ENCODE peak calls at places on chromosomes 5 and 9, in seven cellular contexts. M is HCT116, Y is SK-N-SH, W is HepG2, Q is H1, Z is K562, A is GM12878. V is an unnamed sample.
A peak's percentile ranks its signal among the peaks of the same experiment; 100 is the strongest.

GRCh38 chr9:135616621-135617537 is 22.5 kb downstream of the GLT6D1 start:
- DNase-seq in M (no peak), Y (peak; percentile 23), W (no peak), Q (no peak), Z (no peak), A (no peak), V (no peak)

GRCh38 chr5:36915653-36916052 is 39.1 kb downstream of the NIPBL start:
- DNase-seq in M (no peak), Y (no peak), W (no peak), Q (no peak), Z (no peak), A (no peak), V (no peak)

GRCh38 chr5:18433336-18433735 is 799.1 kb downstream of the TAF11L14 start:
- DNase-seq in M (no peak), Y (peak; percentile 1), W (no peak), Q (no peak), Z (no peak), A (no peak), V (no peak)

GRCh38 chr5:90345684-90346083 is 63.9 kb downstream of the CETN3 start:
- DNase-seq in M (no peak), Y (no peak), W (no peak), Q (no peak), Z (no peak), A (no peak), V (no peak)

GRCh38 chr5:61052870-61053269 is 107.9 kb downstream of the NDUFAF2 start:
- DNase-seq in M (peak; percentile 93), Y (no peak), W (peak; percentile 54), Q (no peak), Z (no peak), A (no peak), V (no peak)

GRCh38 chr5:172175263-172175719 is 12.7 kb downstream of the STK10 start:
- DNase-seq in M (no peak), Y (no peak), W (peak; percentile 25), Q (no peak), Z (peak; percentile 39), A (peak; percentile 75), V (no peak)

GRCh38 chr9:126301985-126302603 is 24.5 kb upstream of the MVB12B start:
- DNase-seq in M (peak; percentile 65), Y (peak; percentile 77), W (peak; percentile 69), Q (peak; percentile 31), Z (peak; percentile 61), A (no peak), V (peak; percentile 63)

GRCh38 chr9:80839821-80840670 is 849.3 kb downstream of the TLE1 start:
- DNase-seq in M (no peak), Y (no peak), W (no peak), Q (no peak), Z (no peak), A (no peak), V (no peak)

GRCh38 chr5:71533614-71534013 is 53.5 kb upstream of the MCCC2 start:
- DNase-seq in M (peak; percentile 15), Y (no peak), W (no peak), Q (no peak), Z (no peak), A (peak; percentile 33), V (no peak)

GRCh38 chr5:124808842-124809268 is 62.4 kb upstream of the ZNF608 start:
- DNase-seq in M (no peak), Y (no peak), W (no peak), Q (no peak), Z (peak; percentile 29), A (no peak), V (no peak)

GRCh38 chr5:138706655-138707480 is 46.4 kb upstream of the CTNNA1 start:
- DNase-seq in M (no peak), Y (no peak), W (no peak), Q (no peak), Z (no peak), A (no peak), V (no peak)

GRCh38 chr5:22258139-22258538 is 595.0 kb downstream of the CDH12 start:
- DNase-seq in M (no peak), Y (no peak), W (no peak), Q (no peak), Z (no peak), A (no peak), V (peak; percentile 28)

GRCh38 chr5:115374057-115374775 is 77.8 kb upstream of the CCDC112 start:
- DNase-seq in M (no peak), Y (no peak), W (no peak), Q (no peak), Z (no peak), A (no peak), V (no peak)

GRCh38 chr9:133429216-133429613 is 7.0 kb downstream of the ADAMTS13 start:
- DNase-seq in M (no peak), Y (no peak), W (no peak), Q (no peak), Z (no peak), A (no peak), V (no peak)

GRCh38 chr5:67305401-67305800 is 108.8 kb upstream of the CD180 start:
- DNase-seq in M (no peak), Y (no peak), W (no peak), Q (no peak), Z (no peak), A (no peak), V (no peak)

GRCh38 chr5:67308988-67309688 is 112.5 kb upstream of the CD180 start:
- DNase-seq in M (no peak), Y (no peak), W (no peak), Q (no peak), Z (no peak), A (no peak), V (no peak)

GRCh38 chr5:67306997-67307580 is 110.5 kb upstream of the CD180 start:
- DNase-seq in M (no peak), Y (no peak), W (no peak), Q (no peak), Z (no peak), A (no peak), V (no peak)

GRCh38 chr5:67303356-67303755 is 106.8 kb upstream of the CD180 start:
- DNase-seq in M (no peak), Y (no peak), W (no peak), Q (no peak), Z (no peak), A (no peak), V (no peak)

DNA sequence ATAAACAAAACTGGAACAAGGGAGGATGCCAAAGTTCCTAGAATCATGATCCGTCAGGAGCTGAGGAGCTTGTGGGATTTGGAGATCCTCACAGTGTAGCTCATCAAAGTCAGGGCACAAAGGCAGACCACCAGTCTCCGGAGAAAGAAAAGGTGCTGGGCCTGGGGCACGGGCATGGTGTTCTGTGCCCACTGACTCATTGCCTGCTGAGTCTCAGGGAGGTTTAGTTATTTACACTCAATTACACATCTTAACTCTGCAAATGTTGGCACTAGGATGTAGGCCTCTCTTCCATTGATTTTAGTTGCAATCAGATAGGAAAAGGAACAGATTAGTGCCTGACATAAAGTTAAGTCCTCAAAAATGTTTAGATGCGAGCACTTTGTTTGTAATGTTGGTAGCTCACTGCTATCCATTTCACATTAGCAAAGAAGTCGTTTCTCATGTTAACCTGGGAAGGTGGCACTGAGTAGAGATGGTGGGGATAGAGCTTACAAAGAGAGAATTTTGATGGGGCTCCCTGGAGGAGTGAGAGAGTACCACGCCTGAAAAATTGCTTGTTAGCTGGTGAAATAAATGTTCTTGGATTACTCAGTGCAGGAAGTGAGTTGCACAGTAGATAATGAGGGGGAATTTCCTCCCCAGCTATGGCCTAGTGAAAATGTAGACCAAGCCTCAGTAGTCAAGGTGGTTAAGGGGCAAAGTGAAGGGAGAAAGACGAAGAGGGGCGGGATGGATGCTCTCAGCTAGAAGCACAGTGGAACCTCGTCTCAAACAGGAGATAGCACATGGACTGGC is 109.5 kb upstream of the CD180 start:
- DNase-seq in M (no peak), Y (no peak), W (no peak), Q (no peak), Z (no peak), A (peak; percentile 48), V (no peak)
- H3K9ac ChIP-seq in M (no peak overlapping the region), Y (no peak overlapping the region), W (no peak overlapping the region), Q (no peak overlapping the region), Z (no peak overlapping the region), A (no peak overlapping the region), V (no peak overlapping the region)

DNA sequence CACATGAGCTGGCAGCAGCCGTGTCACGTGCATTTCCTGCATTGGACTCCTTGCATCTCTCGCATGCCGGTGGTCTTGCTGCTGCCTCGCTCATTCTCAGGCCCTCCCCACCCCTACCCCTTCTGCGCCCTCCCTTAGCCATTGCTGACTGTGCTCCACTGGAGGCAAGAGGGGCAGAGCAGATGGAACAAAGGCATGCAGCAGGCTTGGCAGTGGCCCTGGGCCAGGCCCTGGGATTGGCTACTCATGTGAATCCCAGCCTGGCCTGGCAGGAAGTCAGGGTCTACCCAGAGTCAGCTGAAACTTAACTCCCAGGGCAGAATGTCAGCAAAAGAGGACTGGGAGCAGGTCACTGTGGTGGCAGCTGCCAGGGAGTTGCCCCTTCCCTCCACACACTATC is 62.3 kb downstream of the TSTD2 start:
- DNase-seq in M (no peak), Y (no peak), W (no peak), Q (no peak), Z (no peak), A (no peak), V (no peak)
- TF ChIP-seq YY1 in M (no peak), Y (no peak), W (no peak), Q (no peak), Z (no peak), A (no peak), V (no peak)

DNA sequence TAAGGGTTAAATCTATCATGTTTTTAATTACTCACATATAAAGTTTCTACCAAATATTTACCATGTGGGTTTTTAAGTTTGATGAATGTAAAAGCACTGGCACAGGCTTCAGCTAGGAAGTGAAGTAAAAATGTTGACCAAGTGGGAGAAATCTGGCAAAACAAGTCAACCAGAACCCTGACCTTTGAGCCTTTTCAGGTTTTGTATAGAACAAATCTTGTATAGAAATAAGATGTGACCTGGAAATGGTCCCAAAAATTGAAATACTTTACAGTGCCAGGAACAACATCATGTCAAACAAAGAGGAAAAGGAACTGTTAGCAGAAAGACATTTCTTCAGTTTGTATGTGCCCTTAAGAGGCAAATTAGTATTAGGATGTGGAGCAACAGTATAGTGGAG is 137.6 kb downstream of the CCDC192 start:
- DNase-seq in M (no peak), Y (no peak), W (no peak), Q (no peak), Z (no peak), A (no peak), V (no peak)
- H3K9ac ChIP-seq in M (no peak overlapping the region), Y (no peak overlapping the region), W (no peak overlapping the region), Q (no peak overlapping the region), Z (no peak overlapping the region), A (no peak overlapping the region), V (no peak overlapping the region)

GRCh38 chr5:113293613-113294340 is 141.0 kb downstream of the TSSK1B start:
- DNase-seq in M (no peak), Y (peak; percentile 51), W (no peak), Q (no peak), Z (no peak), A (no peak), V (no peak)
- TF ChIP-seq YY1 in M (no peak), Y (no peak), W (no peak), Q (no peak), Z (no peak), A (no peak), V (no peak)

GRCh38 chr5:167579701-167580045 is 711.8 kb upstream of the WWC1 start:
- DNase-seq in M (no peak), Y (no peak), W (no peak), Q (no peak), Z (no peak), A (no peak), V (no peak)
- H3K9ac ChIP-seq in M (no peak overlapping the region), Y (no peak overlapping the region), W (no peak overlapping the region), Q (no peak overlapping the region), Z (no peak overlapping the region), A (no peak overlapping the region), V (no peak overlapping the region)

V was measured in NT2/D1.